ENCODE peak calls at places on chromosomes 5 and 9, in six cellular contexts. Z is activated T-cell treated with anti-CD3 and anti-CD28 coated beads for 1 hour, T is BJ, N is AG04449, X is lower lobe of right lung, V is heart right ventricle. J is an unnamed sample.

GRCh38 chr5:56070795-56071539 is 76.2 kb upstream of the IL6ST start:
- DNase-seq in Z (no peak), T (no peak), N (no peak), X (no peak), V (no peak), J (no peak)

GRCh38 chr9:106482733-106483132 is 380.2 kb upstream of the ZNF462 start:
- DNase-seq in Z (no peak), T (no peak), N (no peak), X (no peak), V (no peak), J (no peak)

GRCh38 chr5:143890475-143890874 is 78.5 kb downstream of the HMHB1 start:
- DNase-seq in Z (no peak), T (no peak), N (no peak), X (no peak), V (no peak), J (no peak)

GRCh38 chr9:3401556-3401955 is 124.2 kb downstream of the RFX3 start:
- DNase-seq in Z (no peak), T (no peak), N (no peak), X (no peak), V (no peak), J (no peak)

GRCh38 chr5:10583663-10584572 is 20.0 kb downstream of the ANKRD33B start:
- DNase-seq in Z (no peak), T (no peak), N (no peak), X (no peak), V (no peak), J (no peak)

GRCh38 chr5:112381521-112381920 is 37.6 kb downstream of the EPB41L4A start:
- DNase-seq in Z (no peak), T (no peak), N (no peak), X (no peak), V (no peak), J (no peak)

GRCh38 chr9:86971742-86972141 is 24.4 kb upstream of the GAS1 start:
- DNase-seq in Z (no peak), T (no peak), N (no peak), X (no peak), V (no peak), J (no peak)

GRCh38 chr5:604391-604831 is 7.7 kb upstream of the CEP72 start:
- DNase-seq in Z (no peak), T (no peak), N (no peak), X (no peak), V (no peak), J (no peak)

GRCh38 chr5:178288373-178289368 is 56.1 kb upstream of the PHYKPL start:
- DNase-seq in Z (no peak), T (no peak), N (no peak), X (peak; percentile 50), V (peak; percentile 7), J (no peak)

GRCh38 chr9:86500667-86501435 is 146.6 kb upstream of the TUT7 start:
- DNase-seq in Z (no peak), T (peak; percentile 92), N (peak; percentile 72), X (no peak), V (no peak), J (no peak)

GRCh38 chr9:96006296-96006890 is 130.9 kb downstream of the ERCC6L2 start:
- DNase-seq in Z (no peak), T (no peak), N (no peak), X (no peak), V (no peak), J (no peak)

GRCh38 chr9:21833090-21833801 is 30.8 kb downstream of the MTAP start:
- DNase-seq in Z (no peak), T (no peak), N (no peak), X (no peak), V (no peak), J (no peak)

GRCh38 chr9:89874351-89875321 is 269.8 kb downstream of the GADD45G start:
- DNase-seq in Z (no peak), T (no peak), N (no peak), X (peak; percentile 48), V (peak; percentile 57), J (no peak)

GRCh38 chr5:114782869-114783268 is 386.8 kb downstream of the TRIM36 start:
- DNase-seq in Z (no peak), T (no peak), N (no peak), X (peak; percentile 47), V (peak; percentile 53), J (peak; percentile 23)

GRCh38 chr5:154395407-154396106 is 50.2 kb upstream of the SAP30L start:
- DNase-seq in Z (no peak), T (no peak), N (no peak), X (no peak), V (no peak), J (no peak)

GRCh38 chr5:140855772-140856674 is at the start of gene PCDHA10:
- DNase-seq in Z (no peak), T (no peak), N (no peak), X (no peak), V (no peak), J (no peak)

GRCh38 chr5:179123109-179123426 is 62.9 kb downstream of the ZNF354C start:
- DNase-seq in Z (no peak), T (no peak), N (no peak), X (peak; percentile 16), V (no peak), J (no peak)

GRCh38 chr5:149134778-149135169 is 6.5 kb upstream of the ABLIM3 start:
- DNase-seq in Z (no peak), T (no peak), N (no peak), X (no peak), V (no peak), J (no peak)

GRCh38 chr9:69197687-69198086 is 23.6 kb downstream of the TJP2 start:
- DNase-seq in Z (no peak), T (no peak), N (no peak), X (no peak), V (no peak), J (no peak)

GRCh38 chr9:120612218-120612617 is 32.3 kb upstream of the CDK5RAP2 start:
- DNase-seq in Z (no peak), T (no peak), N (no peak), X (no peak), V (no peak), J (no peak)

GRCh38 chr5:39314591-39314990 is 49.7 kb downstream of the C9 start:
- DNase-seq in Z (no peak), T (no peak), N (no peak), X (no peak), V (no peak), J (no peak)

GRCh38 chr5:43231977-43232376 is 40.0 kb downstream of the NIM1K start:
- DNase-seq in Z (no peak), T (no peak), N (no peak), X (no peak), V (no peak), J (no peak)

GRCh38 chr9:87193925-87194380 is 246.6 kb upstream of the GAS1 start:
- DNase-seq in Z (no peak), T (peak; percentile 93), N (peak; percentile 95), X (no peak), V (no peak), J (no peak)

GRCh38 chr5:177336112-177336511 is 15.4 kb downstream of the LMAN2 start:
- DNase-seq in Z (no peak), T (no peak), N (no peak), X (peak; percentile 46), V (no peak), J (no peak)

GRCh38 chr5:64942460-64942859 is 173.7 kb downstream of the CWC27 start:
- DNase-seq in Z (no peak), T (no peak), N (no peak), X (no peak), V (no peak), J (no peak)

GRCh38 chr5:93924628-93925027 is 183.2 kb upstream of the POU5F2 start:
- DNase-seq in Z (no peak), T (no peak), N (no peak), X (no peak), V (no peak), J (no peak)

GRCh38 chr5:60517094-60517694 is 182.8 kb downstream of the DEPDC1B start:
- DNase-seq in Z (no peak), T (no peak), N (no peak), X (no peak), V (no peak), J (no peak)

GRCh38 chr9:129455151-129455995 is 165.5 kb downstream of the C9orf50 start:
- DNase-seq in Z (no peak), T (no peak), N (no peak), X (no peak), V (no peak), J (no peak)

GRCh38 chr5:68245325-68245724 is 29.8 kb downstream of the PIK3R1 start:
- DNase-seq in Z (no peak), T (no peak), N (no peak), X (no peak), V (no peak), J (no peak)

GRCh38 chr9:129483467-129484324 is 137.2 kb downstream of the C9orf50 start:
- DNase-seq in Z (no peak), T (peak; percentile 61), N (no peak), X (peak; percentile 85), V (peak; percentile 83), J (peak; percentile 53)

GRCh38 chr5:134138416-134139376 is 24.2 kb downstream of the TCF7 start:
- DNase-seq in Z (no peak), T (no peak), N (no peak), X (peak; percentile 30), V (no peak), J (no peak)

GRCh38 chr9:124191691-124192208 is 66.0 kb upstream of the NEK6 start:
- DNase-seq in Z (no peak), T (no peak), N (no peak), X (no peak), V (no peak), J (no peak)

GRCh38 chr9:20382460-20383071 is 239.7 kb downstream of the MLLT3 start:
- DNase-seq in Z (no peak), T (peak; percentile 15), N (peak; percentile 41), X (no peak), V (no peak), J (no peak)

GRCh38 chr5:143166661-143167420 is 236.6 kb downstream of the NR3C1 start:
- DNase-seq in Z (no peak), T (no peak), N (no peak), X (no peak), V (no peak), J (no peak)

GRCh38 chr9:83544002-83544698 is 5.9 kb upstream of the FRMD3 start:
- DNase-seq in Z (no peak), T (peak; percentile 41), N (peak; percentile 68), X (no peak), V (peak; percentile 36), J (no peak)

GRCh38 chr9:132156256-132156655 is 5.6 kb upstream of the NTNG2 start:
- DNase-seq in Z (no peak), T (no peak), N (no peak), X (no peak), V (no peak), J (no peak)

GRCh38 chr5:1288439-1289335 is 6.2 kb downstream of the TERT start:
- DNase-seq in Z (no peak), T (no peak), N (no peak), X (no peak), V (no peak), J (no peak)

GRCh38 chr5:32531885-32532520 is 53.4 kb upstream of the SUB1 start:
- DNase-seq in Z (peak; percentile 35), T (peak; percentile 17), N (no peak), X (no peak), V (no peak), J (peak; percentile 25)

J was measured in occipital lobe.